ENCODE peak calls at places on chromosome 7, in ten cellular contexts. One of them, this sample, is unnamed.

GRCh38 chr7:158495780-158496179 is 91.8 kb downstream of the PTPRN2 start:
- DNase-seq in epithelial cell of esophagus: peak
- DNase-seq in tibial nerve: no peak
- DNase-seq in kidney epithelial cell: no peak
- DNase-seq in OCI-LY7: peak
- DNase-seq in neural crest cell: peak
- DNase-seq in mammary epithelial cell: no peak
- DNase-seq in progenitor cell of endocrine pancreas: no peak
- DNase-seq in IMR-90: no peak
- DNase-seq in foreskin fibroblast: peak
- DNase-seq in this sample: no peak

GRCh38 chr7:83415840-83416239 is 233.1 kb downstream of the SEMA3E start:
- DNase-seq in epithelial cell of esophagus: peak
- DNase-seq in tibial nerve: no peak
- DNase-seq in kidney epithelial cell: no peak
- DNase-seq in OCI-LY7: no peak
- DNase-seq in neural crest cell: no peak
- DNase-seq in mammary epithelial cell: peak
- DNase-seq in progenitor cell of endocrine pancreas: no peak
- DNase-seq in IMR-90: no peak
- DNase-seq in foreskin fibroblast: no peak
- DNase-seq in this sample: peak

GRCh38 chr7:132654150-132654549 is 77.9 kb upstream of the PLXNA4 start:
- DNase-seq in epithelial cell of esophagus: no peak
- DNase-seq in tibial nerve: no peak
- DNase-seq in kidney epithelial cell: no peak
- DNase-seq in OCI-LY7: peak
- DNase-seq in neural crest cell: no peak
- DNase-seq in mammary epithelial cell: no peak
- DNase-seq in progenitor cell of endocrine pancreas: no peak
- DNase-seq in IMR-90: no peak
- DNase-seq in foreskin fibroblast: peak
- DNase-seq in this sample: no peak

GRCh38 chr7:104795616-104796398 is 218.2 kb upstream of the KMT2E start:
- DNase-seq in epithelial cell of esophagus: peak
- DNase-seq in tibial nerve: no peak
- DNase-seq in kidney epithelial cell: no peak
- DNase-seq in OCI-LY7: no peak
- DNase-seq in neural crest cell: no peak
- DNase-seq in mammary epithelial cell: peak
- DNase-seq in progenitor cell of endocrine pancreas: no peak
- DNase-seq in IMR-90: no peak
- DNase-seq in foreskin fibroblast: peak
- DNase-seq in this sample: no peak

GRCh38 chr7:39659356-39660013 is 36.1 kb downstream of the RALA start:
- DNase-seq in epithelial cell of esophagus: no peak
- DNase-seq in tibial nerve: no peak
- DNase-seq in kidney epithelial cell: no peak
- DNase-seq in OCI-LY7: no peak
- DNase-seq in neural crest cell: no peak
- DNase-seq in mammary epithelial cell: no peak
- DNase-seq in progenitor cell of endocrine pancreas: no peak
- DNase-seq in IMR-90: peak
- DNase-seq in foreskin fibroblast: peak
- DNase-seq in this sample: no peak

GRCh38 chr7:103657474-103657894 is 211.5 kb upstream of the SLC26A5 start:
- DNase-seq in epithelial cell of esophagus: no peak
- DNase-seq in tibial nerve: no peak
- DNase-seq in kidney epithelial cell: no peak
- DNase-seq in OCI-LY7: no peak
- DNase-seq in neural crest cell: no peak
- DNase-seq in mammary epithelial cell: no peak
- DNase-seq in progenitor cell of endocrine pancreas: no peak
- DNase-seq in IMR-90: no peak
- DNase-seq in foreskin fibroblast: no peak
- DNase-seq in this sample: no peak

GRCh38 chr7:131196808-131197207 is 130.9 kb upstream of the MKLN1 start:
- DNase-seq in epithelial cell of esophagus: peak
- DNase-seq in tibial nerve: no peak
- DNase-seq in kidney epithelial cell: no peak
- DNase-seq in OCI-LY7: no peak
- DNase-seq in neural crest cell: peak
- DNase-seq in mammary epithelial cell: peak
- DNase-seq in progenitor cell of endocrine pancreas: no peak
- DNase-seq in IMR-90: peak
- DNase-seq in foreskin fibroblast: peak
- DNase-seq in this sample: peak

GRCh38 chr7:144854839-144855424 is 19.1 kb upstream of the TPK1 start:
- DNase-seq in epithelial cell of esophagus: peak
- DNase-seq in tibial nerve: no peak
- DNase-seq in kidney epithelial cell: no peak
- DNase-seq in OCI-LY7: peak
- DNase-seq in neural crest cell: no peak
- DNase-seq in mammary epithelial cell: peak
- DNase-seq in progenitor cell of endocrine pancreas: no peak
- DNase-seq in IMR-90: no peak
- DNase-seq in foreskin fibroblast: peak
- DNase-seq in this sample: peak

GRCh38 chr7:116780966-116781365 is 81.4 kb upstream of the CAPZA2 start:
- DNase-seq in epithelial cell of esophagus: peak
- DNase-seq in tibial nerve: no peak
- DNase-seq in kidney epithelial cell: no peak
- DNase-seq in OCI-LY7: no peak
- DNase-seq in neural crest cell: no peak
- DNase-seq in mammary epithelial cell: peak
- DNase-seq in progenitor cell of endocrine pancreas: no peak
- DNase-seq in IMR-90: no peak
- DNase-seq in foreskin fibroblast: no peak
- DNase-seq in this sample: no peak

GRCh38 chr7:152574892-152575511 is 100.9 kb downstream of the XRCC2 start:
- DNase-seq in epithelial cell of esophagus: no peak
- DNase-seq in tibial nerve: no peak
- DNase-seq in kidney epithelial cell: peak
- DNase-seq in OCI-LY7: peak
- DNase-seq in neural crest cell: no peak
- DNase-seq in mammary epithelial cell: peak
- DNase-seq in progenitor cell of endocrine pancreas: no peak
- DNase-seq in IMR-90: no peak
- DNase-seq in foreskin fibroblast: no peak
- DNase-seq in this sample: peak

DNA sequence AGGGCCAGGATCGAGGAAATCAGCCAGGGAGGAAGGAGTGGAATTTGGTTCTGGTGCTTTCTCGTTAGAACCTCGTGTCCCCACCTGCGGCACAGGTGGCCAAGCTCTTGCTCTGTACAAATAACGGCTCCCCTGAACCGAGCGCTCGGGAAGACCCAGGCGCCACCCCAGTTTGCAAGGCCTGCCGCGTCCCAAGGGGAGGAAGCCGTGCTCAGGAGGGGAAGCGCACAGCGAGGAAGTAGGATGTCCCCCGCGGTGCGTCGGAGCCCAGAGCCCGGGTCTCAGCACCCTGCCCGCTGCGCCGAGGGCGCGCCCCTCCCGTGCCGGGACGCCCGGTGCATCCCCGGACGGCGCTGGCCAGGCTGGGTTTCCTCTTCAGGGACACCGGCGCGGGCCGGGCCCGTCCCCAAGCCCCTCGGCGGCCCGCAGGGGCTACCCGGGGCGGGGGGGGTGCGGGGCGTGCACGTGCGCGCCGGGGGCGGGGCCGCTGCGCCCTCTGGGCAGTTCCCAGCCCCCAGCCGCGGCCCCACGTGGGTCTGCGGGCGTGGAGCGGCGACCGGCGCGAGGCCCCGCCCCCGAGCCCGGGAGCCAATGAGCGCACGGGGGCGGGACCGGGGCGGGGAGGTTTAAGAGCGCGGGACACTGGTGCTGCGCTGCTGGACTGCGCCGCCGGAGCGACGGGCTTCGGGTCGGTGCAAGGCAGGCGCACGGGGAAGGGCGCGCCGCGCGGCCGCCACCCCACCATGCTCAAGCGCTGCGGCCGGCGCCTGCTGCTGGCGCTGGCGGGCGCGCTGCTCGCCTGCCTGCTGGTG is at the start of gene LFNG:
- DNase-seq in epithelial cell of esophagus: peak
- DNase-seq in tibial nerve: peak
- DNase-seq in kidney epithelial cell: no peak
- DNase-seq in OCI-LY7: peak
- DNase-seq in neural crest cell: peak
- DNase-seq in mammary epithelial cell: peak
- DNase-seq in progenitor cell of endocrine pancreas: peak
- DNase-seq in IMR-90: peak
- DNase-seq in foreskin fibroblast: peak
- DNase-seq in this sample: peak
- TF ChIP-seq CTCF in epithelial cell of esophagus: no peak
- TF ChIP-seq CTCF in tibial nerve: no peak
- TF ChIP-seq CTCF in kidney epithelial cell: no peak
- TF ChIP-seq CTCF in OCI-LY7: no peak
- TF ChIP-seq CTCF in neural crest cell: no peak
- TF ChIP-seq CTCF in mammary epithelial cell: no peak
- TF ChIP-seq CTCF in progenitor cell of endocrine pancreas: no peak
- TF ChIP-seq CTCF in IMR-90: no peak
- TF ChIP-seq CTCF in foreskin fibroblast: no peak
- TF ChIP-seq CTCF in this sample: peak

DNA sequence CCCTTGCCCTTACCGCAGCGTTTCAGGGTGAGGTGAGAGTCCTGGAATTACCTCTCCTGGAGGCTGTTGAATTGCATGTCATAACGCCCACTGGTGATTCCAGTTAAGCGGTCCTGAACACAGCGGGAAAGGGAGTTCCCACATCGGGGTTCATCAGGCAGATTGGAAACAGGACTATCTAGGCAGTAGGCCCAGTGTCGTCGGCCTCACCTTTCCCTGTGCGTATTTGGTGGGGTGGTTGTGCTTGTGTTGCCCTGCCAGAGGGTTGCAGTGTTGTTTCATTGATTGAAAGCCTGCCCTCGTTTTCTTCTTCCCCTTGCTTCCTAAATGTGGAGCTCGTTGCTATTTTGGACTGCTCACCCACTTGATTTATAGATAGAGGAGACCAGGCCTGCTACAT is 10.6 kb upstream of the SUN1 start:
- DNase-seq in epithelial cell of esophagus: no peak
- DNase-seq in tibial nerve: no peak
- DNase-seq in kidney epithelial cell: no peak
- DNase-seq in OCI-LY7: no peak
- DNase-seq in neural crest cell: no peak
- DNase-seq in mammary epithelial cell: peak
- DNase-seq in progenitor cell of endocrine pancreas: no peak
- DNase-seq in IMR-90: no peak
- DNase-seq in foreskin fibroblast: no peak
- DNase-seq in this sample: no peak
- TF ChIP-seq CTCF in epithelial cell of esophagus: peak
- TF ChIP-seq CTCF in tibial nerve: no peak
- TF ChIP-seq CTCF in kidney epithelial cell: no peak
- TF ChIP-seq CTCF in OCI-LY7: no peak
- TF ChIP-seq CTCF in neural crest cell: no peak
- TF ChIP-seq CTCF in mammary epithelial cell: no peak
- TF ChIP-seq CTCF in progenitor cell of endocrine pancreas: no peak
- TF ChIP-seq CTCF in IMR-90: no peak
- TF ChIP-seq CTCF in foreskin fibroblast: no peak
- TF ChIP-seq CTCF in this sample: peak

GRCh38 chr7:140696024-140696678 is 357 bp upstream of the NDUFB2 start:
- DNase-seq in epithelial cell of esophagus: peak
- DNase-seq in tibial nerve: peak
- DNase-seq in kidney epithelial cell: peak
- DNase-seq in OCI-LY7: peak
- DNase-seq in neural crest cell: no peak
- DNase-seq in mammary epithelial cell: no peak
- DNase-seq in progenitor cell of endocrine pancreas: peak
- DNase-seq in IMR-90: peak
- DNase-seq in foreskin fibroblast: peak
- DNase-seq in this sample: no peak

GRCh38 chr7:140697447-140698143 is 1.1 kb downstream of the NDUFB2 start:
- DNase-seq in epithelial cell of esophagus: no peak
- DNase-seq in tibial nerve: no peak
- DNase-seq in kidney epithelial cell: no peak
- DNase-seq in OCI-LY7: no peak
- DNase-seq in neural crest cell: no peak
- DNase-seq in mammary epithelial cell: no peak
- DNase-seq in progenitor cell of endocrine pancreas: no peak
- DNase-seq in IMR-90: peak
- DNase-seq in foreskin fibroblast: no peak
- DNase-seq in this sample: no peak

GRCh38 chr7:140695381-140695780 is 1.1 kb upstream of the NDUFB2 start:
- DNase-seq in epithelial cell of esophagus: no peak
- DNase-seq in tibial nerve: no peak
- DNase-seq in kidney epithelial cell: no peak
- DNase-seq in OCI-LY7: no peak
- DNase-seq in neural crest cell: no peak
- DNase-seq in mammary epithelial cell: no peak
- DNase-seq in progenitor cell of endocrine pancreas: no peak
- DNase-seq in IMR-90: no peak
- DNase-seq in foreskin fibroblast: no peak
- DNase-seq in this sample: no peak

GRCh38 chr7:140698477-140698876 is 2.0 kb downstream of the NDUFB2 start:
- DNase-seq in epithelial cell of esophagus: no peak
- DNase-seq in tibial nerve: no peak
- DNase-seq in kidney epithelial cell: no peak
- DNase-seq in OCI-LY7: no peak
- DNase-seq in neural crest cell: no peak
- DNase-seq in mammary epithelial cell: no peak
- DNase-seq in progenitor cell of endocrine pancreas: no peak
- DNase-seq in IMR-90: no peak
- DNase-seq in foreskin fibroblast: no peak
- DNase-seq in this sample: no peak

GRCh38 chr7:140696679-140697446 is at the start of gene NDUFB2:
- DNase-seq in epithelial cell of esophagus: peak
- DNase-seq in tibial nerve: peak
- DNase-seq in kidney epithelial cell: peak
- DNase-seq in OCI-LY7: peak
- DNase-seq in neural crest cell: peak
- DNase-seq in mammary epithelial cell: peak
- DNase-seq in progenitor cell of endocrine pancreas: peak
- DNase-seq in IMR-90: peak
- DNase-seq in foreskin fibroblast: peak
- DNase-seq in this sample: peak
- TF ChIP-seq CTCF in epithelial cell of esophagus: no peak
- TF ChIP-seq CTCF in tibial nerve: no peak
- TF ChIP-seq CTCF in kidney epithelial cell: no peak
- TF ChIP-seq CTCF in OCI-LY7: peak
- TF ChIP-seq CTCF in neural crest cell: peak
- TF ChIP-seq CTCF in mammary epithelial cell: no peak
- TF ChIP-seq CTCF in progenitor cell of endocrine pancreas: no peak
- TF ChIP-seq CTCF in IMR-90: no peak
- TF ChIP-seq CTCF in foreskin fibroblast: no peak
- TF ChIP-seq CTCF in this sample: no peak

DNA sequence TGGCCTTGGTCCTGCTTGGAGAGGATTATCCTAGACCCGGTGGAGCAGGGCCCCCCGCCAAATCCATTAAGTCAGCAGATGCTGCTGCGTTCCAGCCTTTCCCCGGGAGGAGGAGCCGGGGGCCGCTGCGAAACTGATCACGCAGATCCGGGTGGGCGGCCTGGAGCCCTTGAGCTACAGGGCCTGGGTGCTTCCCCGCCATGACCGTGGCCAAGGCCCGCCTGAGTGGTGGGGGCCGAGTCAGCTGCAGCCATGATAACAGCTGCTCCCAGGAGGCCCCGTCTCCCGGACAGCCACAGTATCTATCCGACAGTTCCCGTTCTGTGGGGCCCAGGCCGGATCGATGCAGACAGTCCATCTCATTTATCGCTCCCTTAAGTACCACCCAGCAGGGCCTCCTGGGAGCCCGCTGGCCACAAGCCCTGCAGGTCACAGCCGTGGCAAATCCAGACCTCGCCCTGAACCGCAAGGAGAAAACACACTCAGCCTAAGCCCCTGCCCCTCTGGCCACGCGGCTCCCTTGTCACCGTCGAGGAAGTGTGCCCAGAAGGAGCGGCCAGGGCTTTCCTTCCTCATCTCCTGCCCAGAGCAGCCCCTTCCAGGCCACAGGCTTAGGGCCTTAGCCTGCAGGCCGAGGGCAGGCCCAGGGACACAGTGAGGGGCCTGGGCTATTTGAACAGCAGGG is 34.4 kb upstream of the SLC29A4 start:
- DNase-seq in epithelial cell of esophagus: no peak
- DNase-seq in tibial nerve: no peak
- DNase-seq in kidney epithelial cell: no peak
- DNase-seq in OCI-LY7: no peak
- DNase-seq in neural crest cell: no peak
- DNase-seq in mammary epithelial cell: no peak
- DNase-seq in progenitor cell of endocrine pancreas: no peak
- DNase-seq in IMR-90: peak
- DNase-seq in foreskin fibroblast: peak
- DNase-seq in this sample: no peak
- TF ChIP-seq CTCF in epithelial cell of esophagus: no peak
- TF ChIP-seq CTCF in tibial nerve: no peak
- TF ChIP-seq CTCF in kidney epithelial cell: no peak
- TF ChIP-seq CTCF in OCI-LY7: no peak
- TF ChIP-seq CTCF in neural crest cell: no peak
- TF ChIP-seq CTCF in mammary epithelial cell: no peak
- TF ChIP-seq CTCF in progenitor cell of endocrine pancreas: no peak
- TF ChIP-seq CTCF in IMR-90: no peak
- TF ChIP-seq CTCF in foreskin fibroblast: no peak
- TF ChIP-seq CTCF in this sample: no peak

This sample was measured in foreskin keratinocyte.